ENCODE peak calls at places on chromosomes 12 and 14, in four cellular contexts. O, D, B and S are unnamed samples.

GRCh38 chr12:47903927-47904646 is 707 bp downstream of the VDR start:
- DNase-seq in D (peak; percentile 34), B (no peak), O (no peak), S (peak; percentile 90)

GRCh38 chr14:106200539-106201310 is 674.3 kb downstream of the TMEM121 start:
- DNase-seq in D (no peak), B (no peak), O (no peak), S (no peak)

GRCh38 chr14:74548881-74549280 is 55.3 kb downstream of the ISCA2 start:
- DNase-seq in B (no peak), D (no peak), O (no peak), S (no peak)

GRCh38 chr12:123763093-123763492 is 992 bp downstream of the DNAH10 start:
- DNase-seq in D (no peak), O (no peak), B (no peak), S (no peak)

GRCh38 chr14:52031781-52032180 is 37.1 kb downstream of the NID2 start:
- DNase-seq in D (no peak), O (no peak), B (no peak), S (peak; percentile 73)

GRCh38 chr14:64983439-64984310 is 3.0 kb upstream of the FNTB start:
- DNase-seq in B (no peak), D (peak; percentile 54), O (no peak), S (peak; percentile 62)

GRCh38 chr12:46470039-46470627 is 97.6 kb upstream of the SLC38A2 start:
- DNase-seq in D (peak; percentile 14), B (no peak), O (peak; percentile 12), S (no peak)

GRCh38 chr12:53219956-53220856 is 11.8 kb downstream of the RARG start:
- DNase-seq in B (peak; percentile 68), O (peak; percentile 36), D (peak; percentile 81), S (peak; percentile 84)

GRCh38 chr12:62434504-62435336 is 31.9 kb upstream of the MON2 start:
- DNase-seq in O (no peak), D (no peak), B (no peak), S (peak; percentile 42)

GRCh38 chr12:76074701-76075336 is 9.7 kb downstream of the NAP1L1 start:
- DNase-seq in D (no peak), B (no peak), O (no peak), S (no peak)

GRCh38 chr12:103852498-103852992 is 11.5 kb upstream of the NT5DC3 start:
- DNase-seq in D (no peak), B (no peak), O (no peak), S (peak; percentile 43)

GRCh38 chr14:53032161-53032803 is 81.4 kb upstream of the FERMT2 start:
- DNase-seq in D (no peak), B (peak; percentile 10), O (no peak), S (peak; percentile 68)

GRCh38 chr12:40999212-40999611 is 188.9 kb upstream of the PDZRN4 start:
- DNase-seq in O (no peak), D (no peak), B (no peak), S (no peak)

GRCh38 chr14:105937253-105938054 is 411.1 kb downstream of the TMEM121 start:
- DNase-seq in O (no peak), D (no peak), B (no peak), S (no peak)

GRCh38 chr14:92601757-92602417 is 88.3 kb downstream of the RIN3 start:
- DNase-seq in D (no peak), B (no peak), O (no peak), S (no peak)

GRCh38 chr14:22664261-22664660 is 20.1 kb upstream of the OR6J1 start:
- DNase-seq in D (no peak), O (no peak), B (no peak), S (no peak)

GRCh38 chr12:52004042-52004648 is 2.6 kb upstream of the TAMALIN start:
- DNase-seq in O (no peak), B (peak; percentile 69), D (no peak), S (peak; percentile 55)